ENCODE peak calls at places on chromosome 10, in six cellular contexts. N is upper lobe of left lung, V is A549, I is GM12878, J is K562, F is HepG2. A is an unnamed sample.

GRCh38 chr10:88465765-88466164 is 117.4 kb downstream of the RNLS start:
- ATAC-seq in N (no peak), V (no peak), I (no peak), J (no peak), F (no peak), A (no peak)

GRCh38 chr10:133445268-133445732 is 8.4 kb upstream of the SCART1 start:
- ATAC-seq in N (peak), V (no peak), I (no peak), J (no peak), F (no peak), A (no peak)

GRCh38 chr10:31528834-31529233 is 209.8 kb downstream of the ZEB1 start:
- ATAC-seq in N (no peak), V (no peak), I (no peak), J (no peak), F (no peak), A (peak)

GRCh38 chr10:124532106-124532641 is 70.6 kb downstream of the LHPP start:
- ATAC-seq in N (no peak), V (peak), I (peak), J (peak), F (peak), A (no peak)

GRCh38 chr10:87978166-87978565 is 114.7 kb downstream of the PTEN start:
- ATAC-seq in N (no peak), V (no peak), I (no peak), J (no peak), F (no peak), A (no peak)

GRCh38 chr10:44913312-44914079 is 2.4 kb downstream of the TMEM72 start:
- ATAC-seq in N (no peak), V (no peak), I (no peak), J (peak), F (no peak), A (peak)

GRCh38 chr10:75658915-75659314 is 227.5 kb downstream of the LRMDA start:
- ATAC-seq in N (no peak), V (no peak), I (no peak), J (no peak), F (no peak), A (no peak)

GRCh38 chr10:122682522-122682921 is 17.1 kb downstream of the C10orf120 start:
- ATAC-seq in N (no peak), V (no peak), I (no peak), J (no peak), F (no peak), A (no peak)

GRCh38 chr10:77264107-77264506 is 373.5 kb downstream of the KCNMA1 start:
- ATAC-seq in N (no peak), V (no peak), I (peak), J (no peak), F (no peak), A (no peak)

GRCh38 chr10:89574348-89574747 is 39.0 kb upstream of the SLC16A12 start:
- ATAC-seq in N (no peak), V (no peak), I (no peak), J (no peak), F (no peak), A (no peak)

GRCh38 chr10:62778125-62778524 is 26.4 kb upstream of the ADO start:
- ATAC-seq in N (no peak), V (no peak), I (peak), J (no peak), F (no peak), A (no peak)

GRCh38 chr10:62766383-62766782 is 38.1 kb upstream of the ADO start:
- ATAC-seq in N (peak), V (no peak), I (no peak), J (no peak), F (no peak), A (no peak)

GRCh38 chr10:62769574-62770242 is 34.8 kb upstream of the ADO start:
- ATAC-seq in N (no peak), V (no peak), I (peak), J (peak), F (no peak), A (peak)

GRCh38 chr10:62772186-62772950 is 32.2 kb upstream of the ADO start:
- ATAC-seq in N (no peak), V (no peak), I (peak), J (no peak), F (no peak), A (no peak)
- TF ChIP-seq EP300 in N (no peak), V (no peak), I (no peak), J (no peak), F (no peak), A (no peak)

GRCh38 chr10:104329754-104330153 is 8.5 kb downstream of the ITPRIP start:
- ATAC-seq in N (no peak), V (peak), I (peak), J (no peak), F (no peak), A (peak)

GRCh38 chr10:104326991-104327610 is 11.2 kb downstream of the ITPRIP start:
- ATAC-seq in N (no peak), V (no peak), I (no peak), J (no peak), F (no peak), A (no peak)

GRCh38 chr10:104328636-104328915 is 9.7 kb downstream of the ITPRIP start:
- ATAC-seq in N (no peak), V (no peak), I (no peak), J (no peak), F (no peak), A (no peak)

GRCh38 chr10:104328916-104329710 is 9.2 kb downstream of the ITPRIP start:
- ATAC-seq in N (peak), V (peak), I (peak), J (peak), F (peak), A (peak)

DNA sequence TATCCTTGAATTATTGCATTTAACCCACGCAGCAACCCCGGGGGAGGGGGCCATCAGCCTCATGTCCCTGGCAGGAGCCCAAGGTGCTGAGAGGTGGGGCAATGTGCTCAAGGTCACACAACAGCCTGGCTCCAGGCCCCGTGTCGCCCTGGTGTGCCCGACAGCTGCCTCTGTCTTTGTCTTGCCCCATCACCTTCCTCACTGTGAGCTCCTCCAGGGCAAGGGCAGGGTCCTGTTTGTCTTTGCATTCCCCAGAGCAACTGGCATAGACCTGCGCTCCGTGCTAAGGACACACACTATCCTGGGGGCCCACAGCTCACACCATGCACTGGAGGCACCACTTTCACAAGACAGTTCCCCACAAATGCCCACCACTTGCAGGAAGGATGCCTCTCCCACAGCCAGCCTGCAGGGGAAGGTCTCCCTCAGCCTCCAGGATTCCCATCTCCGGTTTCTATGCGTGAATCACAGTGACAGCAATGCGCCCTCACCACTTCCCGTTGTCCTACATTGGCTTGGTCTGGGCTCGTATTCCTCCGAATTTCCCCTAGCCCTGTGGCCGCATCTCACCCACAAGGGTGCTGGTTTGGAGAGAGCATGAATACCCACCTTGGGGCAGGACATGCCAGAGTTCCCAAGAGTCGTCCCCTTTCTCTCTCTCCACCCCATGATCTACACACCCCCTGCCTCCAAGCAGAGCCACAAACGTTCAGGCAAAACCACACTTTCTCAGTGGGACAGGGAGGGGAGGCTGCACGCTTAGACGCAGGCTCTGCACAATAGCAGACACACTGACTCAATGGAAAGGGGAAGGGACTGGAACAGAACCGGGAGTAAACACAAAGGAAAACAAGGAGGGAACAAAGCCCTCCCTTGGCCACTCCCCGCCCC is 10.3 kb downstream of the ITPRIP start:
- ATAC-seq in N (no peak), V (no peak), I (no peak), J (no peak), F (peak), A (no peak)
- TF ChIP-seq POLR2A in N (no peak), V (no peak), I (no peak), J (no peak), F (no peak), A (no peak)

GRCh38 chr10:102120142-102120986 is at the start of gene LDB1:
- ATAC-seq in N (peak), V (peak), I (peak), J (peak), F (peak), A (peak)
- TF ChIP-seq EP300 in N (no peak), V (no peak), I (no peak), J (no peak), F (no peak), A (no peak)

GRCh38 chr10:104255244-104255981 is 721 bp downstream of the GSTO1 start:
- ATAC-seq in N (peak), V (peak), I (peak), J (peak), F (peak), A (peak)
- TF ChIP-seq POLR2A in N (peak), V (no peak), I (no peak), J (no peak), F (peak), A (peak)

GRCh38 chr10:85043207-85043606 is 714.8 kb downstream of the CCSER2 start:
- ATAC-seq in N (no peak), V (no peak), I (no peak), J (no peak), F (no peak), A (no peak)
- TF ChIP-seq EP300 in N (no peak), V (no peak), I (no peak), J (no peak), F (no peak), A (no peak)

DNA sequence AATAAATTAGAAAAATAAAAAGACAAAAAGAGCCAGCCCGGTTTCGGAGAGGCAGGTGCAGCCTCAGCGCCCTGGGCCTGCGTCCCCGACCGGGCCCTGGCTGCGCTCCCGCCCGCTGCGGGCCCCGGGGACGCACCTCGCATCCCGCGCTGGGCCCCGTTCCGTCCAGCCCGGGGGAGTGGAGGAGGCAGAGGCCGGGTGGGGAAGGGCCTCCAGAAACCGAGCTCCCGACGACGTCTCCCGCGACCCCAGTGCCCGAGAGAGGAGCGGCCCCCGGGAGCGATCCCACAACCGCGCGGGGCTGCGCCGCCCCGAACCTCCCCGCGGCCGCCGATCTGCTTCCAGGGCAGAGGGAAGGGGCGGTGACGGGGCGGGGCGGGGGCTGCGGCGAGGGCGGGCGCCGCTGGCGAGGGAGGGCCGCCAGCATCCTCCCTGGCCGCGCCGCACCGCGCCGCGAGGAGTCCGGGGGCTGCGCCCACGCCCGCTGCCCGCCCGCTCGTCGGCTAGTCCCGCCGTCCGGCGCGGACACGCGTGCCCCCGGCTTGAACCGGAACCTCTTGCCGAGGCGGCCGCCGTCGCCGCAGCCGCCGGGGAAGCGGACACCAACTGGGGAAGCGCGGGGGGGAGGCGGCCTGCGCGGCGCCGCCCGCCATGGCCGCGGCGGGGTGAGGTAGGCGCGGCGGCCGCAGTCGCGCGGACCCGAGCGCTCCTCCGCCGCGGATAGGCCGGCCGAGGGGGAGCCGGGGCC is at the start of gene CCNY:
- ATAC-seq in N (peak), V (peak), I (peak), J (peak), F (peak), A (peak)
- TF ChIP-seq POLR2A in N (peak), V (peak), I (peak), J (peak), F (peak), A (peak)

GRCh38 chr10:102399217-102400021 is 3.9 kb downstream of the NFKB2 start:
- ATAC-seq in N (peak), V (peak), I (peak), J (peak), F (peak), A (peak)
- TF ChIP-seq EP300 in N (no peak), V (no peak), I (no peak), J (no peak), F (no peak), A (no peak)

DNA sequence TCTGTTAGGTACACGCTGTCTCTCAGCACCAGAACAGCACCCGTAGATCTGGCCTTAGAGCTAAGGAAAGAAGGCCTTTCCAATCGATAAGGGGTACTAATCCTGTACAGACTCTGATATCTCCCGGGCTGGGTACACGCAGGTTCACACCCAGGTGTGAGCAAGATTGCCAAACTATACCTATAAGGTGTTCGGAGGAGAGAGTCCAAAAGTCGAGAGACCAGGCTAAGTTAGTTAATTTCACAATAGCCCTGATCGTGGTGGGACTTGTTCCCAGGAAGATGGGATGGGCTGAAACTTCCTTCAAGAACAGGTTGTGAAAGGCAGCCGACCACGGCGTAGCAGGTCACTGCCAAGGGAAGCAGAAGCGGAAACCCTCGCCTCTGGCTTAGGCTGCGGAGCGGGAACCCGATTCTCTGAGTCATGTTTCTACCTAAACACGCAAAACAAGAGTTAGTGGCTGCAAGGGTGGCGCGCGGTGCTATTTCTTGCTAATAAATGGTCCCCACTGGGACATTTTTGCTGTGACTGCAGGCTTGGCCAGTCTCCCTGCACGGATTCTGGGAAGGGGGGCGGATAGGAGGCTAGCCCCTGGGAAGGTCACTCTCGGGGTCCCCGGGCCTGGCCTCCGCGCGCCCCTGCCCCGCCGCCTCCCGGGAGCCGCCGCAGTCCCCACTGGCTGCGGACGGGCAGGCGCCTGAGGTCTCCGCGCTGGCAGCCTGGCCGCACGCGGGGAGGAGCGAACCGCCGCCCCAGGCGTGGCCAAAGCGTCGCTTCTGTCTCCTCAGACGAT is 75.4 kb upstream of the PDSS1 start:
- ATAC-seq in N (peak), V (peak), I (peak), J (peak), F (peak), A (peak)
- TF ChIP-seq POLR2A in N (no peak), V (no peak), I (no peak), J (no peak), F (no peak), A (no peak)

GRCh38 chr10:17643755-17644484 is at the start of gene STAM:
- ATAC-seq in N (peak), V (peak), I (peak), J (peak), F (peak), A (peak)
- TF ChIP-seq EP300 in N (no peak), V (no peak), I (no peak), J (no peak), F (no peak), A (no peak)